ENCODE peak calls at places on chromosomes 3 and 15, in five cellular contexts. W is NCI-H774; Z is stimulated activated CD8-positive, alpha-beta memory T cell treated with anti-CD3 and anti-CD28 coated beads, Interleukin-7, amount 100 ng/mL, for 1 hour; R is neural crest cell; C is NCI-H460. H is an unnamed sample.

GRCh38 chr3:128167973-128168674 is 14.8 kb downstream of the EEFSEC start:
- DNase-seq in R (no peak), W (no peak), C (no peak), Z (no peak), H (no peak)

GRCh38 chr3:55888282-55888855 is 401.3 kb upstream of the WNT5A start:
- DNase-seq in R (no peak), Z (no peak), W (no peak), C (no peak), H (no peak)

GRCh38 chr3:96863129-96863740 is 48.8 kb downstream of the EPHA6 start:
- DNase-seq in Z (no peak), C (peak), W (peak), R (peak), H (no peak)

GRCh38 chr3:125032100-125032643 is 23.6 kb downstream of the HEG1 start:
- DNase-seq in R (no peak), Z (no peak), C (no peak), W (no peak), H (no peak)

GRCh38 chr3:23806322-23807160 is 786 bp downstream of the UBE2E1 start:
- DNase-seq in W (peak), R (peak), C (no peak), Z (no peak), H (peak)

GRCh38 chr15:70281811-70282307 is 184.1 kb upstream of the TLE3 start:
- DNase-seq in R (no peak), Z (no peak), C (no peak), W (no peak), H (no peak)

GRCh38 chr15:72936237-72936636 is 116.0 kb upstream of the NEO1 start:
- DNase-seq in W (no peak), Z (no peak), R (no peak), C (no peak), H (no peak)

GRCh38 chr3:123447749-123448502 is 964 bp downstream of the ADCY5 start:
- DNase-seq in C (no peak), W (no peak), R (peak), Z (no peak), H (no peak)

GRCh38 chr3:123535580-123535979 is 49.3 kb downstream of the HACD2 start:
- DNase-seq in Z (no peak), R (no peak), C (no peak), W (no peak), H (no peak)

GRCh38 chr3:33758874-33759273 is 39.6 kb upstream of the PDCD6IP start:
- DNase-seq in Z (no peak), W (no peak), C (no peak), R (no peak), H (no peak)

H was measured in activated T-helper 1 cell treated with anti-CD3 and anti-CD28 coated beads, Interleukin-2, amount 50 U/mL, for 16 hours.